ENCODE peak calls at places on chromosomes 4 and X, in eight cellular contexts. T, R, V, L, X, U, P and Z are unnamed samples.

GRCh38 chr4:171644430-171645057 is 168.7 kb upstream of the GALNTL6 start:
- DNase-seq in T (no peak), R (no peak), V (no peak), L (no peak), X (peak), U (no peak), P (no peak), Z (no peak)

GRCh38 chr4:186832906-186833305 is 109.2 kb upstream of the FAT1 start:
- DNase-seq in T (no peak), R (no peak), V (peak), L (no peak), X (no peak), U (peak), P (no peak), Z (no peak)

GRCh38 chr4:53313510-53313909 is 52.4 kb downstream of the SCFD2 start:
- DNase-seq in T (no peak), R (no peak), V (no peak), L (peak), X (no peak), U (peak), P (peak), Z (peak)

GRCh38 chrX:17613979-17614572 is 123.2 kb upstream of the SCML1 start:
- DNase-seq in T (no peak), R (no peak), V (peak), L (no peak), X (peak), U (no peak), P (no peak), Z (no peak)

GRCh38 chrX:75276666-75277065 is 2.8 kb downstream of the UPRT start:
- DNase-seq in T (no peak), R (no peak), V (peak), L (no peak), X (no peak), U (no peak), P (no peak), Z (no peak)

GRCh38 chrX:137427813-137428212 is 138.1 kb upstream of the ZIC3 start:
- DNase-seq in T (no peak), R (no peak), V (no peak), L (no peak), X (no peak), U (no peak), P (no peak), Z (no peak)

GRCh38 chr4:188780028-188780427 is 640.8 kb downstream of the TRIML1 start:
- DNase-seq in T (no peak), R (no peak), V (no peak), L (no peak), X (no peak), U (no peak), P (no peak), Z (no peak)

GRCh38 chr4:129092636-129093172 is 635 bp downstream of the SCLT1 start:
- DNase-seq in T (no peak), R (no peak), V (peak), L (no peak), X (no peak), U (no peak), P (no peak), Z (no peak)

GRCh38 chrX:21881881-21882574 is 26.2 kb downstream of the YY2 start:
- DNase-seq in T (no peak), R (no peak), V (no peak), L (no peak), X (no peak), U (no peak), P (no peak), Z (no peak)

GRCh38 chr4:37662861-37663390 is 23.2 kb downstream of the RELL1 start:
- DNase-seq in T (no peak), R (no peak), V (peak), L (no peak), X (no peak), U (no peak), P (no peak), Z (no peak)